ENCODE peak calls at places on chromosomes 4 and X, in seven cellular contexts. N is fibroblast of lung; Z is hippocampal formation; V is activated T-cell treated with anti-CD3 and anti-CD28 coated beads for 1 hour; R is EH; C is activated CD8-positive, alpha-beta memory T cell treated with anti-CD3 and anti-CD28 coated beads, Interleukin-2, amount 50 U/mL, for 4 hours; S is sciatic nerve. Q is an unnamed sample.
A peak's percentile ranks its signal among the peaks of the same experiment; 100 is the strongest.

GRCh38 chr4:51943221-51943620 is 76.9 kb downstream of the LRRC66 start:
- DNase-seq in N (no peak), Z (no peak), V (no peak), R (peak; percentile 27), C (no peak), S (no peak), Q (no peak)

GRCh38 chr4:37101686-37102085 is 142.9 kb upstream of the NWD2 start:
- DNase-seq in N (no peak), Z (no peak), V (no peak), R (no peak), C (no peak), S (no peak), Q (no peak)

GRCh38 chrX:69313622-69314290 is 148.5 kb upstream of the PJA1 start:
- DNase-seq in N (no peak), Z (no peak), V (no peak), R (no peak), C (no peak), S (no peak), Q (no peak)

GRCh38 chr4:24328711-24329110 is 255.6 kb downstream of the DHX15 start:
- DNase-seq in N (no peak), Z (no peak), V (no peak), R (no peak), C (no peak), S (no peak), Q (peak; percentile 9)

GRCh38 chr4:113823291-113823659 is 61.7 kb upstream of the CAMK2D start:
- DNase-seq in N (no peak), Z (no peak), V (no peak), R (peak; percentile 33), C (no peak), S (no peak), Q (no peak)

GRCh38 chr4:25928956-25929336 is 14.9 kb downstream of the SMIM20 start:
- DNase-seq in N (peak; percentile 84), Z (no peak), V (no peak), R (peak; percentile 54), C (no peak), S (no peak), Q (no peak)

GRCh38 chr4:66489783-66490452 is 819.6 kb upstream of the EPHA5 start:
- DNase-seq in N (peak; percentile 4), Z (no peak), V (no peak), R (peak; percentile 89), C (no peak), S (no peak), Q (no peak)

GRCh38 chrX:129631850-129632249 is 22.9 kb downstream of the APLN start:
- DNase-seq in N (no peak), Z (no peak), V (no peak), R (no peak), C (no peak), S (no peak), Q (no peak)

GRCh38 chrX:9023293-9023692 is 10.6 kb downstream of the FAM9B start:
- DNase-seq in N (no peak), Z (no peak), V (no peak), R (no peak), C (no peak), S (no peak), Q (no peak)

GRCh38 chrX:124347242-124347641 is 879 bp downstream of the SH2D1A start:
- DNase-seq in N (no peak), Z (no peak), V (no peak), R (no peak), C (peak; percentile 43), S (no peak), Q (no peak)

GRCh38 chr4:62814510-62815047 is 1594.7 kb downstream of the TECRL start:
- DNase-seq in N (no peak), Z (no peak), V (no peak), R (no peak), C (no peak), S (no peak), Q (no peak)

GRCh38 chrX:72208126-72208525 is 26.6 kb downstream of the PIN4 start:
- DNase-seq in N (no peak), Z (no peak), V (no peak), R (peak; percentile 7), C (no peak), S (no peak), Q (no peak)

GRCh38 chr4:1451752-1452122 is 45.5 kb upstream of the NKX1-1 start:
- DNase-seq in N (no peak), Z (no peak), V (no peak), R (no peak), C (no peak), S (no peak), Q (no peak)

GRCh38 chrX:85685843-85686242 is 306.4 kb upstream of the POF1B start:
- DNase-seq in N (no peak), Z (no peak), V (no peak), R (no peak), C (no peak), S (no peak), Q (no peak)

GRCh38 chr4:155759372-155760252 is 791 bp downstream of the GUCY1B1 start:
- DNase-seq in N (peak; percentile 61), Z (peak; percentile 36), V (no peak), R (peak; percentile 5), C (no peak), S (peak; percentile 67), Q (peak; percentile 53)

GRCh38 chr4:137510866-137511265 is 21.4 kb downstream of the PCDH18 start:
- DNase-seq in N (peak; percentile 97), Z (no peak), V (no peak), R (peak; percentile 94), C (no peak), S (no peak), Q (no peak)

GRCh38 chr4:98522603-98523395 is 135.6 kb downstream of the TSPAN5 start:
- DNase-seq in N (peak; percentile 85), Z (no peak), V (no peak), R (peak; percentile 95), C (no peak), S (no peak), Q (no peak)

GRCh38 chr4:7192252-7193039 is at the start of gene SORCS2:
- DNase-seq in N (peak; percentile 36), Z (peak; percentile 68), V (peak; percentile 11), R (peak; percentile 67), C (peak; percentile 31), S (peak; percentile 84), Q (peak; percentile 79)

GRCh38 chr4:56118845-56119244 is 170.1 kb downstream of the CEP135 start:
- DNase-seq in N (no peak), Z (no peak), V (no peak), R (no peak), C (no peak), S (no peak), Q (no peak)

Q was measured in nucleus accumbens.